ENCODE peak calls at places on chromosomes 11 and 22, in four cellular contexts. W is uterus; K is CD4-positive, alpha-beta T cell; N is heart right ventricle. C is an unnamed sample.

GRCh38 chr22:41782316-41782715 is 18.2 kb upstream of the CCDC134 start:
- DNase-seq in W (no peak), K (no peak), N (no peak), C (no peak)

GRCh38 chr22:28019360-28019759 is 100.3 kb upstream of the PITPNB start:
- DNase-seq in W (peak), K (no peak), N (no peak), C (peak)

GRCh38 chr11:73227571-73228211 is 9.6 kb downstream of the P2RY2 start:
- DNase-seq in W (no peak), K (no peak), N (no peak), C (peak)

GRCh38 chr22:36430863-36431262 is 43.1 kb upstream of the MYH9 start:
- DNase-seq in W (no peak), K (no peak), N (no peak), C (no peak)

GRCh38 chr11:33674035-33674814 is 26.4 kb downstream of the C11orf91 start:
- DNase-seq in W (no peak), K (no peak), N (no peak), C (no peak)

GRCh38 chr22:19355413-19356157 is 64.1 kb upstream of the CLTCL1 start:
- DNase-seq in W (no peak), K (no peak), N (no peak), C (no peak)

GRCh38 chr11:33735426-33736147 is 636 bp downstream of the CD59 start:
- DNase-seq in W (no peak), K (peak), N (peak), C (peak)

GRCh38 chr11:129798212-129798611 is 17.4 kb upstream of the TMEM45B start:
- DNase-seq in W (no peak), K (no peak), N (no peak), C (no peak)

GRCh38 chr22:19419086-19419463 is 12.5 kb downstream of the HIRA start:
- DNase-seq in W (no peak), K (no peak), N (no peak), C (no peak)

DNA sequence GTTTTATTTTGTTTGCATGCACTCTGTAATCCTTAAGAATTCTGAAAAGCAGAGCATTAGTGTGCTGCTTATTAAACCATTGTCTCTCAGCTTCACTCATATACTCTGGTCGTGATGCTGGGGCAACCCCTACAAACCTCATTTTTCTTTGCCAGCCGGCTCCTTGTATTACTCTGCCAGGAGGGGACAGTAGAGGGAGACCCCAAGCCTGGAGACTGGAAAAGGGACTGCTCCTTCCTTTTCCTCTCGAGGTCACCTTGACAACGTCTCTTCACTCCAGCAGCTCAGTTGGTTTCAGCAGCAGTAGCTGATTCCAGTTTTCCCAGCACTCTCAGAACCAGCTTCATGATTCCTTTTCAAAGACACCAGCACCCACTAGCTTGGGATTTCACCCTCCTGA is 2.8 kb upstream of the JHY start:
- DNase-seq in W (no peak), K (no peak), N (no peak), C (no peak)
- TF ChIP-seq CTCF in W (no peak), K (no peak), N (no peak), C (no peak)

DNA sequence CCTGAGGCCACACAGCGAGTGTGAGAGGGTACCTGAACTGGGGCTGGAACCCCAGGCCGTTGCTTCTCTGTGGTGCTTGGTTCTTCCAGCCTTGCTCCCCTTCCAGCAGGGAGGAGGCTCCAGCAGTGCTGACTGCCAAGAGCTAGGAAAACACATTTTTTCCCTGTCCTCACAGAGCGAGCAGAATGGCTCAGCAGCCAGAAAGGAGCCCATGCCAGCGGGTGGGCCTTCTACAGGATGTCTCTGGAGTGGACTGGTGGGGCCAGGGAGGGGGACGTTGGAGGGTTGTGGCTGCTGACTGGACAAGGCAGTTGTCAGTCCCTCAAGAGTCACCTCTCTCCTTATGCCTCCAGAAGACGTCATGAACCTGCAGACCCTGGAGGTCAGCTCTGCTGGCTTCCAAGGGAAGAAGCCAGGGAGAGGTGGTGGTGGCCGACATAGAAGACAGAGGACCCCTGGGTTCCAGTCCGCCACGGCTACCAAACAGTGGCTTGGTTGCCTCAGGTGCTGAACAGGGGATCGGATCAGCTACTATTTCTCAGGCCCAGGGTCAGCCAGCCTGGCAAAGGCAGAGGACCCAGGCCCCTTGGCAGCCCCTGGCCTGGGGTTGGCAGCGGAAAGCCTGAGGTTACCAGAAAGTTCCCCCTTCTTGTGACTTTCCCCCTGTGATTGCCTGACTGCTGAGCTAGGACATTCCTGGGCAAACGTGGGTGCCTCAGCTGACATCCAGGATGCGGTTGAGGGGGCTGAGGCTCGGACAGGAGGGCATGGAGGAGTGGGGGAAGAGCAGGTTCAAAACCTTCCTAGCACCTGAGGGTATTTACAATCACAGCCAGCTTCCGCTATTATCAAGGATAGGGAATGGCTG is 3.7 kb downstream of the MAFF start:
- DNase-seq in W (peak), K (no peak), N (peak), C (no peak)
- H3K27ac ChIP-seq in W (peak), K (no peak), N (no peak), C (no peak)

GRCh38 chr22:21771631-21771976 is 36.0 kb upstream of the YPEL1 start:
- DNase-seq in W (no peak), K (no peak), N (no peak), C (no peak)
- TF ChIP-seq CTCF in W (no peak), K (no peak), N (no peak), C (no peak)

GRCh38 chr11:43922974-43923326 is 19.5 kb upstream of the C11orf96 start:
- DNase-seq in W (peak), K (no peak), N (no peak), C (no peak)
- H3K27ac ChIP-seq in W (peak), K (no peak), N (no peak), C (no peak)

GRCh38 chr22:16955081-16955480 is 52.9 kb downstream of the GAB4 start:
- DNase-seq in W (no peak), K (no peak), N (no peak), C (no peak)
- TF ChIP-seq CTCF in W (no peak), K (no peak), N (no peak), C (no peak)

DNA sequence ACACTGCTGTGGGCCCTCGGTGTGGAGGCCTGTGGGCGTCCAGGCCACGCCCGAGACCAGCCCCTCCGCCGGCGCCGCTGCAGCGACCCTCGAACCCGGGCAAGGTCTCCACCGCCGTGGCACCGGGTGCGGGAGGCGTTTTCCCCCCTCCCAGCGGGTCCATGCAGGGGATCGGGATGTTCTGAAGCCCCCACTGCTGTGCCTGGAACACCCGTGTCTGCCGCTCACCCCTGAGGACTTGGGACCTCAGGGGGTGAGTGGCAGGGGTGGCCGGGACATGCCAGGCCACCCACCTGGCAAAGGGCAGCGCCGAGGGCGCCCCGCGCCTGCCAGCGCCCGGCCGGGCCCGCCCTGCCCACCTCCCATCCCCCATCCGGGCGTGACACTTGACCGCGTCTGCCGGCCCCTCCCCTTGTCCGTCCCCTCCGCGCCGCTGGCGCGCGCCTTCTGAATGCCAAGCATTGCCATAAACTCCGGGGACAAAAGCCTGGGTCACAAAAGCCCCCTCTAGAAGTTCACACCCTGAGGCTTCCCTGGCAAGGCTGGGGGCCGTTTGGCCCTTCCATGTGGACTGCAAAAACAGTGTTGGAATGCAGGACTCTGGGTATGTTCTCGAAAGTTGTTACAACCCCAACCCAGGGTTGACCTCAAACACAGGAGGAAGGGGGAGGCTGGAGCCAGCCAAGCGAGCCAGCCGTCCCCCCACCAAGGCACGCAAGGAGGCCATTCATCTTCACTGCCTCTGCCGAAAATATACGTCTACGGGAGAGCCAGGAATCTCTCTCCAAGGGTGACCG is 819 bp upstream of the KCNQ1OT1 start:
- DNase-seq in W (peak), K (no peak), N (peak), C (peak)
- H3K27ac ChIP-seq in W (peak), K (no peak), N (peak), C (peak)

DNA sequence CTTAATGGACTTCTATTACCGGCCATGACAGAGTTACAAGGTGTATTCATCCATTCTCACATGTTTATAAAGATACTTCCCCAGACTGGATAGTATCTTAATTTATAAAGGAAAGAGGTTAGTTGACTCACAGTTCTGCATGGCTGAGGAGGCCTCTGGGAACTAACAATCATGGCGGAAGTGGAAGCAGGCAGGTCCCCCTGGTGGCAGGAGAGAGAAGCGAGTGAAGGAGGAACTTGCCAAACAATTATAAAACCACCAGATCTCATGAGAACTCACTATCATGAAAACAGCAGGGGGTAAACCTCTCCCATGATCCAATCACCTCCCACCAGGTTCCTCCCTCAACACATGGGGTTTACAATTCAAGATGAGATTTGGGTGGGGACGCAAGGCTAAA is 170.0 kb upstream of the PDGFD start:
- DNase-seq in W (no peak), K (no peak), N (no peak), C (no peak)
- TF ChIP-seq CTCF in W (no peak), K (no peak), N (no peak), C (no peak)

DNA sequence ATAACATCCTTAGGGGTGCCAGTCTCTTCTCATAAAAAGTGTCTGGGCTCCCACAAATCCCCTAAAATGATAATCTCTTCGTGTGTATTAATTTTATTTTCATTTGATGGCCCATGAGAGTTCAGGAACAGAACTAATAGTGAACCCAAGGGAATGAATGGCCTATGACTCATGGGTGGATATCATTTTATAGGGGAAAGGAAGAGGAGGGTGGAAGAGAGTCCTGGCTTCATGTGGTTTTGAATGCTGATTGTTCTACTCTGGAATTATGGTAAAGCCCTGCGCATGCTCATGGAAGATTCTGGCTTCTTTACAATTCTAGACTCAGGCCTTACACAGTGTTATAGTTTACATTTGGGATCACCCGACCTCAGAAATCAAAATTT is 35.3 kb downstream of the MAML2 start:
- DNase-seq in W (no peak), K (no peak), N (no peak), C (no peak)
- H3K27ac ChIP-seq in W (peak), K (no peak), N (no peak), C (peak)